ENCODE peak calls at places on chromosome 15, in seven cellular contexts. W is hepatocyte, C is HCT116, I is GM23248, P is psoas muscle, N is breast epithelium, H is A549. O is an unnamed sample.
A peak's percentile ranks its signal among the peaks of the same experiment; 100 is the strongest.

GRCh38 chr15:74317820-74318375 is 49.5 kb downstream of the CYP11A1 start:
- DNase-seq in W (peak; percentile 70), C (no peak), I (peak; percentile 94), P (peak; percentile 84), N (peak; percentile 50), H (no peak), O (peak; percentile 94)

GRCh38 chr15:79195239-79195638 is 87.3 kb upstream of the ANKRD34C start:
- DNase-seq in W (no peak), C (no peak), I (no peak), P (no peak), N (no peak), H (no peak), O (no peak)

GRCh38 chr15:38130739-38131498 is 121.7 kb upstream of the SPRED1 start:
- DNase-seq in W (peak; percentile 74), C (no peak), I (peak; percentile 98), P (peak; percentile 88), N (peak; percentile 75), H (no peak), O (no peak)

GRCh38 chr15:39969871-39970270 is 36.0 kb downstream of the EIF2AK4 start:
- DNase-seq in W (no peak), C (peak; percentile 4), I (peak; percentile 79), P (peak; percentile 58), N (no peak), H (no peak), O (no peak)

GRCh38 chr15:31145271-31145911 is 43.9 kb upstream of the TRPM1 start:
- DNase-seq in W (no peak), C (no peak), I (no peak), P (no peak), N (no peak), H (no peak), O (no peak)

GRCh38 chr15:38554354-38554753 is 10.3 kb downstream of the RASGRP1 start:
- DNase-seq in W (no peak), C (no peak), I (no peak), P (no peak), N (no peak), H (no peak), O (no peak)

GRCh38 chr15:88375234-88375926 is 91.8 kb downstream of the MRPL46 start:
- DNase-seq in W (peak; percentile 25), C (no peak), I (peak; percentile 90), P (no peak), N (no peak), H (peak; percentile 65), O (peak; percentile 35)

GRCh38 chr15:25183581-25184330 is 229.0 kb downstream of the SNRPN start:
- DNase-seq in W (no peak), C (no peak), I (no peak), P (peak; percentile 1), N (no peak), H (no peak), O (peak; percentile 10)

GRCh38 chr15:41944313-41944940 is 27.9 kb downstream of the EHD4 start:
- DNase-seq in W (peak; percentile 78), C (peak; percentile 37), I (peak; percentile 95), P (peak; percentile 69), N (peak; percentile 73), H (no peak), O (peak; percentile 91)

GRCh38 chr15:66802087-66803001 is 100.3 kb downstream of the SMAD6 start:
- DNase-seq in W (peak; percentile 63), C (no peak), I (peak; percentile 65), P (no peak), N (peak; percentile 29), H (no peak), O (peak; percentile 69)

DNA sequence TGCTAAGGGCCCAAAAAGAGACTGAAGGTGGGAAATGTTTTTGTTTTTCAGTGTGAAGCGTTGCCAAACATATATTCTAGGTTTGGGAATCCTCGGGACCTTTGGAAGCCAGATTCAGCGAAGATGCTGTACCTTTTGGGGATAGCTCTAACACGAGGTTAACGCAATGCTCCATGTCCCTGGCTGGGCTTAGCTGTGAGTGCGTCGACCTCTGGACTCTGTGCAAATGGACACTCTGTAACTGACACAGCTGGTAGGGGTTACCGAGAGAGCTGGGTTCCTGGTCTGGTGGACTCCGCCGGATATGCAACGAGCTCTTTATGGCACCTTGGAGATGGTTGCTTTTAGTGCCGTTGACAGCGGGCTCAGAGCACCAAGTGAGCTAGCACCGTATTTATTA is 724 bp upstream of the SH3GL3 start:
- DNase-seq in W (no peak), C (no peak), I (no peak), P (no peak), N (no peak), H (no peak), O (no peak)
- H3K4me3 ChIP-seq in W (no peak overlapping the region), C (no peak overlapping the region), I (peak overlapping the region; percentile 74), P (no peak overlapping the region), N (no peak overlapping the region), H (no peak overlapping the region), O (no peak overlapping the region)

DNA sequence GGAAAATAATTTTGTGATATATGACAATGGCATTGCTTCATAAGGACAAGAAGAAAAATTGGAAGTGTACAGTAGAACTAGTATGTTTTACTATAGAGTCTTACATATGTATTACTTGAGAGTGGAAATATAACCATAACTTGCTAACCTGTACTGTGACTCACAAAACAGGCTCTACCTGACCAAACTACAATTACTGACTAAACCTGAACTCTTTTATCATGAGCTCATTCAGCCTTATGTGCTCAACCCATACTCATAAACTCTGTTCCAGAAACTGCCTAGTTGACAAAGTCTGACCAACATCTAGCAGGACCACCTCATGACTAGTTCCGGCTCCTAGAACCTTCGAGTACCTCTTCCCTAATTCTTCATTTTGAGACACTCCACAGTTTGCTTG is 6.3 kb downstream of the CDIN1 start:
- DNase-seq in W (peak; percentile 29), C (peak; percentile 39), I (no peak), P (no peak), N (no peak), H (no peak), O (no peak)
- H3K27ac ChIP-seq in W (no peak overlapping the region), C (peak overlapping the region; percentile 17), I (no peak overlapping the region), P (peak overlapping the region; percentile 64), N (no peak overlapping the region), H (no peak overlapping the region), O (no peak overlapping the region)

DNA sequence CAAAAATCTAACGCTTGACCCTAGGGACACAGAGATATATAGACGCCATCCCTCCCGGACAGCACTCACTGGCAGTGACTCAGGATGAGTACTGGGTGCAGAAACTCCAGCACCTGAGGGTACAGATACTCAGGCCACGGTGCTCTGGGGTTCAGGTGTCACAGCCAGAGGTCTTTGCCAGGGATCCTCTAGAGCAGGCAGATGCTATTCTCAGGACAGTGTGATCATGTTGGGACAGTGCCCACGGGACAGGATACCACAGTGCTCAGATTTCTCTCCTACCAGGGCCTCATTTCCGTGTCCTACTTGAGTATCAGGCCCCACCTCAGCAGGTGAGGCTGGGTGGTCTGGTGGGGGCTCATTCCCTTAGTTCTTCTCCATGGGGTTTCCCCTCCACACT is 34.4 kb downstream of the HOMER2 start:
- DNase-seq in W (no peak), C (no peak), I (no peak), P (peak; percentile 52), N (no peak), H (no peak), O (no peak)
- H3K4me1 ChIP-seq in W (no peaks in the 10 kb centered on the region), C (no peaks in the 10 kb centered on the region), I (no peaks in the 10 kb centered on the region), P (peaks cover 73% of the 10 kb centered on the region), N (no peaks in the 10 kb centered on the region), H (no peaks in the 10 kb centered on the region), O (no peaks in the 10 kb centered on the region)

GRCh38 chr15:90232941-90233700 is 620 bp downstream of the CIB1 start:
- DNase-seq in W (peak; percentile 88), C (no peak), I (peak; percentile 74), P (peak; percentile 66), N (peak; percentile 53), H (peak; percentile 88), O (peak; percentile 56)

GRCh38 chr15:90231028-90232017 is 2.4 kb downstream of the CIB1 start:
- DNase-seq in W (no peak), C (no peak), I (no peak), P (no peak), N (no peak), H (no peak), O (no peak)

GRCh38 chr15:90230610-90231009 is 3.1 kb downstream of the CIB1 start:
- DNase-seq in W (no peak), C (no peak), I (no peak), P (no peak), N (no peak), H (no peak), O (no peak)

GRCh38 chr15:90233701-90234518 is at the start of the genes CIB1 and GDPGP1:
- DNase-seq in W (peak; percentile 99), C (peak; percentile 92), I (peak; percentile 99), P (peak; percentile 98), N (peak; percentile 94), H (peak; percentile 97), O (peak; percentile 97)

DNA sequence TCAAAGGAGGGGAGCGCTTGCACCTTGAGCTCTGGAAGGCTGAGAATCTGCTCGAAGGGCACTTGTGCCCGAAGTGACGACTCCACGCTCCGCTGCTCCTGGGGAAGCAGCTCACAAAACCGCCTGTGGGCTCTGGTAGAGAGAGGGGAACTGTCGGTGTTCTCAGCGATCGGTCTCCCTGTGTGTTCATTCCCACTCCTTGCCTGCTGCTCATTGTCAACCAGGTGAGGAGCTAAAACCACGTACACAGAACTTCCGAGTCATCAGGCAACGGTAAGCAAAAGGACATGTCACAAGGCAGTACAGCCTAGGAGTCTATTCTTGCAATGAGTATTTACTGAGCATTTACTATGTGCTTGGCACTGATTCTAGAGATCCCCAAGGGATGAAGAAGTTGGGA is 1.5 kb downstream of the CIB1 start:
- DNase-seq in W (no peak), C (no peak), I (peak; percentile 16), P (no peak), N (no peak), H (no peak), O (no peak)
- H3K4me3 ChIP-seq in W (no peak overlapping the region), C (peak overlapping the region; percentile 87), I (peak overlapping the region; percentile 90), P (no peak overlapping the region), N (peak overlapping the region; percentile 94), H (peak overlapping the region; percentile 85), O (no peak overlapping the region)

DNA sequence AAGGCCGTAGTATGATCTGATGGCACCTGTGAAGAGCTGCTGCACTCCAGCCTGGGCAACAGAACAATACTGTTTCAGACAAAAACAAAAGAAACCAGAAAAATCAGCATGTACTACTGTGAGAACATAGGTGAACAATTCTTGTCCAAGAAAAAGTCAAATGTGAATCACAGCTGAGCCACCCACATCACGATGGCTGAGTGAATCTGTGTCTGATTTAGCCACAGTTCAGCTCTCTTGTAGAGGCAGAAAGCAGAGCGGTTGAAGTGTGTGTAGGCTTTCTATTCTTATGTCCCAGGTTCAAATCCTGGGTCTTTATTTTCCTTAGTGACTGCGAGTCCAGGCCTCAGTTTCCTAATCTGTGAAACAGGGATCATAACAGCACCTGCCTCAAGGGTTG is 4.4 kb upstream of the FURIN start:
- DNase-seq in W (no peak), C (no peak), I (peak; percentile 58), P (no peak), N (no peak), H (no peak), O (no peak)
- H3K27ac ChIP-seq in W (no peak overlapping the region), C (no peak overlapping the region), I (peak overlapping the region; percentile 45), P (no peak overlapping the region), N (no peak overlapping the region), H (peak overlapping the region; percentile 76), O (no peak overlapping the region)

GRCh38 chr15:58665676-58666075 is 83.8 kb downstream of the ADAM10 start:
- DNase-seq in W (no peak), C (no peak), I (no peak), P (no peak), N (no peak), H (no peak), O (no peak)

GRCh38 chr15:58669108-58669507 is 80.4 kb downstream of the ADAM10 start:
- DNase-seq in W (no peak), C (no peak), I (no peak), P (no peak), N (no peak), H (no peak), O (no peak)

GRCh38 chr15:58666957-58667356 is 82.5 kb downstream of the ADAM10 start:
- DNase-seq in W (no peak), C (no peak), I (peak; percentile 58), P (no peak), N (no peak), H (no peak), O (peak; percentile 51)
- H3K4me1 ChIP-seq in W (no peaks in the 10 kb centered on the region), C (no peaks in the 10 kb centered on the region), I (peaks cover 8% of the 10 kb centered on the region), P (no peaks in the 10 kb centered on the region), N (no peaks in the 10 kb centered on the region), H (peaks cover 26% of the 10 kb centered on the region), O (peaks cover 10% of the 10 kb centered on the region)

O was measured in SJSA1.